ENCODE peak calls at places on chromosomes 1 and 21, in nine cellular contexts. E, B, J, I, C, O, S, Q and K are unnamed samples.

GRCh38 chr1:39268906-39269305 is 64.4 kb downstream of the MACF1 start:
- DNase-seq in I (no peak), E (no peak), Q (no peak), B (no peak), O (no peak), C (no peak), J (peak; percentile 42), S (no peak), K (no peak)

GRCh38 chr1:20076695-20077461 is 6.9 kb downstream of the PLA2G5 start:
- DNase-seq in S (no peak), I (no peak), Q (no peak), E (no peak), J (no peak), O (no peak), C (no peak), B (no peak), K (no peak)

GRCh38 chr1:77927414-77927813 is 39.0 kb downstream of the NEXN start:
- DNase-seq in I (no peak), O (no peak), S (no peak), C (no peak), B (no peak), Q (no peak), J (no peak), E (no peak), K (no peak)

GRCh38 chr1:111334169-111334568 is 43.5 kb downstream of the CHIA start:
- DNase-seq in B (peak; percentile 78), I (peak; percentile 61), E (peak; percentile 23), Q (peak; percentile 24), J (peak; percentile 27), C (peak; percentile 74), S (no peak), O (no peak), K (no peak)

GRCh38 chr1:200364831-200365230 is 45.0 kb downstream of the ZNF281 start:
- DNase-seq in J (peak; percentile 51), Q (no peak), C (no peak), S (no peak), O (no peak), E (no peak), I (no peak), B (peak; percentile 83), K (no peak)

GRCh38 chr1:183544598-183545297 is 45.5 kb downstream of the NCF2 start:
- DNase-seq in O (no peak), I (no peak), B (no peak), S (peak; percentile 58), E (no peak), C (no peak), J (no peak), Q (no peak), K (no peak)

GRCh38 chr21:41350436-41351155 is 11.2 kb upstream of the MX2 start:
- DNase-seq in O (no peak), J (no peak), E (no peak), S (no peak), Q (no peak), C (no peak), B (no peak), I (no peak), K (no peak)

GRCh38 chr1:164380893-164381292 is 178.1 kb upstream of the PBX1 start:
- DNase-seq in O (peak; percentile 2), J (no peak), E (no peak), C (no peak), S (no peak), B (peak; percentile 57), I (no peak), Q (no peak), K (no peak)

GRCh38 chr1:204846546-204846945 is 24.1 kb upstream of the NFASC start:
- DNase-seq in O (no peak), B (no peak), I (no peak), S (no peak), E (no peak), C (no peak), J (no peak), Q (no peak), K (peak; percentile 74)

GRCh38 chr1:167479331-167479979 is 38.9 kb downstream of the CD247 start:
- DNase-seq in B (no peak), J (no peak), E (no peak), S (no peak), O (no peak), I (no peak), C (no peak), Q (no peak), K (no peak)

GRCh38 chr1:33970148-33970825 is 106.4 kb downstream of the HMGB4 start:
- DNase-seq in Q (no peak), O (no peak), B (no peak), J (peak; percentile 29), I (no peak), S (no peak), C (no peak), E (no peak), K (no peak)

GRCh38 chr1:18351735-18352134 is 129.0 kb upstream of the KLHDC7A start:
- DNase-seq in C (no peak), Q (no peak), E (no peak), I (no peak), B (no peak), O (no peak), J (no peak), S (no peak), K (no peak)

GRCh38 chr1:7121622-7121988 is 336.4 kb downstream of the CAMTA1 start:
- DNase-seq in J (no peak), I (no peak), O (peak; percentile 13), Q (no peak), S (no peak), C (no peak), E (peak; percentile 15), B (no peak), K (peak; percentile 8)

GRCh38 chr1:93597697-93598096 is 83.9 kb downstream of the BCAR3 start:
- DNase-seq in J (no peak), C (no peak), S (no peak), E (no peak), Q (no peak), B (no peak), O (no peak), I (no peak), K (no peak)

GRCh38 chr1:44038876-44039657 is 7.8 kb upstream of the SLC6A9 start:
- DNase-seq in B (peak; percentile 65), S (no peak), J (no peak), C (no peak), Q (no peak), O (no peak), E (no peak), I (peak; percentile 44), K (no peak)

GRCh38 chr1:185534806-185535205 is 199.4 kb upstream of the HMCN1 start:
- DNase-seq in B (peak; percentile 7), I (no peak), S (no peak), Q (no peak), C (no peak), O (no peak), E (no peak), J (no peak), K (no peak)

GRCh38 chr1:99748419-99748818 is 18.0 kb downstream of the FRRS1 start:
- DNase-seq in I (no peak), C (no peak), B (peak; percentile 53), J (no peak), Q (no peak), S (no peak), E (no peak), O (no peak), K (no peak)

GRCh38 chr1:97158704-97159103 is 437.1 kb downstream of the PTBP2 start:
- DNase-seq in E (no peak), J (no peak), I (peak; percentile 10), B (no peak), Q (no peak), S (no peak), C (no peak), O (no peak), K (no peak)

GRCh38 chr1:162956922-162957321 is 95.9 kb upstream of the CCDC190 start:
- DNase-seq in J (no peak), E (no peak), O (no peak), C (no peak), I (no peak), Q (no peak), B (no peak), S (no peak), K (no peak)

GRCh38 chr1:93716974-93717373 is 35.3 kb upstream of the BCAR3 start:
- DNase-seq in O (no peak), S (peak; percentile 6), Q (no peak), I (peak; percentile 59), J (no peak), C (no peak), B (peak; percentile 63), E (no peak), K (no peak)